ENCODE peak calls at places on chromosomes 13 and 19, in five cellular contexts. L is non-pigmented ciliary epithelial cell; J is activated CD8-positive, alpha-beta memory T cell treated with anti-CD3 and anti-CD28 coated beads for 1 hour; G is NCI-H2081; M is transverse colon. T is an unnamed sample.

GRCh38 chr19:47111081-47111589 is 2.4 kb downstream of the ZC3H4 start:
- DNase-seq in L (no peak), M (peak), G (peak), J (peak), T (peak)

GRCh38 chr13:53460776-53461175 is 432.2 kb downstream of the OLFM4 start:
- DNase-seq in J (no peak), M (no peak), L (no peak), G (no peak), T (no peak)

GRCh38 chr13:34087791-34088190 is 269.8 kb downstream of the RFC3 start:
- DNase-seq in M (no peak), L (no peak), J (no peak), G (no peak), T (no peak)

GRCh38 chr19:31560021-31560770 is 211.0 kb upstream of the TSHZ3 start:
- DNase-seq in G (no peak), M (no peak), L (no peak), J (no peak), T (no peak)

GRCh38 chr19:6718741-6719539 is 1.5 kb downstream of the C3 start:
- DNase-seq in J (no peak), M (no peak), G (no peak), L (no peak), T (peak)

GRCh38 chr13:114315074-114315785 is 927 bp downstream of the CHAMP1 start:
- DNase-seq in G (no peak), M (no peak), L (no peak), J (no peak), T (no peak)

GRCh38 chr19:7460562-7460966 is 28.3 kb downstream of the PEX11G start:
- DNase-seq in J (no peak), L (peak), G (no peak), M (no peak), T (no peak)

GRCh38 chr13:73254827-73255226 is 196.0 kb downstream of the KLF5 start:
- DNase-seq in J (no peak), M (no peak), G (no peak), L (no peak), T (no peak)

GRCh38 chr19:39082745-39083598 is 1.2 kb upstream of the ACP7 start:
- DNase-seq in J (no peak), L (no peak), G (no peak), M (no peak), T (no peak)

GRCh38 chr19:48741222-48741999 is 1.0 kb upstream of the RASIP1 start:
- DNase-seq in J (no peak), L (no peak), G (no peak), M (peak), T (no peak)